ENCODE peak calls at places on chromosomes 6 and 20, in six cellular contexts. One of them, this sample, is unnamed.

GRCh38 chr20:46074006-46074405 is 15.8 kb downstream of the NCOA5 start:
- DNase-seq in brain microvascular endothelial cell: no peak
- DNase-seq in pancreas: no peak
- DNase-seq in neural progenitor cell: peak; percentile 65
- DNase-seq in heart right ventricle: no peak
- DNase-seq in cardiac muscle cell: no peak
- DNase-seq in this sample: no peak

GRCh38 chr6:159099311-159099710 is 54.5 kb upstream of the TAGAP start:
- DNase-seq in brain microvascular endothelial cell: no peak
- DNase-seq in pancreas: no peak
- DNase-seq in neural progenitor cell: no peak
- DNase-seq in heart right ventricle: no peak
- DNase-seq in cardiac muscle cell: no peak
- DNase-seq in this sample: no peak

GRCh38 chr6:124389127-124389526 is 573.1 kb upstream of the RNF217 start:
- DNase-seq in brain microvascular endothelial cell: no peak
- DNase-seq in pancreas: no peak
- DNase-seq in neural progenitor cell: no peak
- DNase-seq in heart right ventricle: no peak
- DNase-seq in cardiac muscle cell: no peak
- DNase-seq in this sample: no peak

GRCh38 chr6:17601389-17601703 is 1.2 kb downstream of the FAM8A1 start:
- DNase-seq in brain microvascular endothelial cell: no peak
- DNase-seq in pancreas: no peak
- DNase-seq in neural progenitor cell: no peak
- DNase-seq in heart right ventricle: no peak
- DNase-seq in cardiac muscle cell: no peak
- DNase-seq in this sample: no peak

GRCh38 chr20:62782149-62782892 is 14.0 kb upstream of the MRGBP start:
- DNase-seq in brain microvascular endothelial cell: no peak
- DNase-seq in pancreas: no peak
- DNase-seq in neural progenitor cell: peak; percentile 48
- DNase-seq in heart right ventricle: no peak
- DNase-seq in cardiac muscle cell: no peak
- DNase-seq in this sample: no peak

GRCh38 chr6:786946-787763 is 94.2 kb upstream of the EXOC2 start:
- DNase-seq in brain microvascular endothelial cell: no peak
- DNase-seq in pancreas: no peak
- DNase-seq in neural progenitor cell: peak; percentile 20
- DNase-seq in heart right ventricle: no peak
- DNase-seq in cardiac muscle cell: peak; percentile 14
- DNase-seq in this sample: no peak

GRCh38 chr6:166989427-166990034 is 9.7 kb upstream of the CEP43 start:
- DNase-seq in brain microvascular endothelial cell: no peak
- DNase-seq in pancreas: no peak
- DNase-seq in neural progenitor cell: peak; percentile 9
- DNase-seq in heart right ventricle: no peak
- DNase-seq in cardiac muscle cell: peak; percentile 62
- DNase-seq in this sample: no peak

GRCh38 chr6:1311400-1312192 is at the start of gene FOXQ1:
- DNase-seq in brain microvascular endothelial cell: no peak
- DNase-seq in pancreas: peak; percentile 90
- DNase-seq in neural progenitor cell: peak; percentile 72
- DNase-seq in heart right ventricle: no peak
- DNase-seq in cardiac muscle cell: peak; percentile 40
- DNase-seq in this sample: no peak

GRCh38 chr20:46253391-46253790 is 54.9 kb downstream of the CDH22 start:
- DNase-seq in brain microvascular endothelial cell: no peak
- DNase-seq in pancreas: no peak
- DNase-seq in neural progenitor cell: peak; percentile 64
- DNase-seq in heart right ventricle: no peak
- DNase-seq in cardiac muscle cell: no peak
- DNase-seq in this sample: no peak

GRCh38 chr20:57274299-57274698 is 7.9 kb upstream of the BMP7 start:
- DNase-seq in brain microvascular endothelial cell: no peak
- DNase-seq in pancreas: no peak
- DNase-seq in neural progenitor cell: no peak
- DNase-seq in heart right ventricle: no peak
- DNase-seq in cardiac muscle cell: no peak
- DNase-seq in this sample: no peak

GRCh38 chr6:119533603-119534279 is 184.2 kb upstream of the MAN1A1 start:
- DNase-seq in brain microvascular endothelial cell: no peak
- DNase-seq in pancreas: no peak
- DNase-seq in neural progenitor cell: no peak
- DNase-seq in heart right ventricle: no peak
- DNase-seq in cardiac muscle cell: peak; percentile 32
- DNase-seq in this sample: no peak

GRCh38 chr6:74991573-74992332 is 214.1 kb downstream of the COL12A1 start:
- DNase-seq in brain microvascular endothelial cell: peak; percentile 24
- DNase-seq in pancreas: no peak
- DNase-seq in neural progenitor cell: peak; percentile 6
- DNase-seq in heart right ventricle: no peak
- DNase-seq in cardiac muscle cell: peak; percentile 62
- DNase-seq in this sample: no peak

GRCh38 chr6:144334150-144334708 is 49.1 kb downstream of the UTRN start:
- DNase-seq in brain microvascular endothelial cell: no peak
- DNase-seq in pancreas: no peak
- DNase-seq in neural progenitor cell: no peak
- DNase-seq in heart right ventricle: no peak
- DNase-seq in cardiac muscle cell: no peak
- DNase-seq in this sample: no peak

GRCh38 chr6:12637960-12638641 is 78.5 kb upstream of the PHACTR1 start:
- DNase-seq in brain microvascular endothelial cell: peak; percentile 74
- DNase-seq in pancreas: peak; percentile 34
- DNase-seq in neural progenitor cell: peak; percentile 76
- DNase-seq in heart right ventricle: peak; percentile 31
- DNase-seq in cardiac muscle cell: peak; percentile 85
- DNase-seq in this sample: peak; percentile 33

GRCh38 chr6:70345619-70346018 is 42.7 kb upstream of the COL9A1 start:
- DNase-seq in brain microvascular endothelial cell: no peak
- DNase-seq in pancreas: no peak
- DNase-seq in neural progenitor cell: no peak
- DNase-seq in heart right ventricle: no peak
- DNase-seq in cardiac muscle cell: no peak
- DNase-seq in this sample: no peak

GRCh38 chr20:10897341-10897740 is 223.5 kb upstream of the JAG1 start:
- DNase-seq in brain microvascular endothelial cell: no peak
- DNase-seq in pancreas: no peak
- DNase-seq in neural progenitor cell: no peak
- DNase-seq in heart right ventricle: no peak
- DNase-seq in cardiac muscle cell: no peak
- DNase-seq in this sample: no peak

GRCh38 chr6:138526822-138527235 is 27.5 kb upstream of the NHSL1 start:
- DNase-seq in brain microvascular endothelial cell: no peak
- DNase-seq in pancreas: no peak
- DNase-seq in neural progenitor cell: peak; percentile 69
- DNase-seq in heart right ventricle: no peak
- DNase-seq in cardiac muscle cell: peak; percentile 39
- DNase-seq in this sample: no peak

GRCh38 chr6:43467752-43468151 is 9.6 kb upstream of the TJAP1 start:
- DNase-seq in brain microvascular endothelial cell: no peak
- DNase-seq in pancreas: no peak
- DNase-seq in neural progenitor cell: no peak
- DNase-seq in heart right ventricle: no peak
- DNase-seq in cardiac muscle cell: no peak
- DNase-seq in this sample: no peak

GRCh38 chr6:88586371-88587157 is 376.9 kb downstream of the RNGTT start:
- DNase-seq in brain microvascular endothelial cell: no peak
- DNase-seq in pancreas: no peak
- DNase-seq in neural progenitor cell: peak; percentile 13
- DNase-seq in heart right ventricle: no peak
- DNase-seq in cardiac muscle cell: no peak
- DNase-seq in this sample: no peak

GRCh38 chr6:132765560-132765959 is 7.9 kb upstream of the VNN2 start:
- DNase-seq in brain microvascular endothelial cell: no peak
- DNase-seq in pancreas: no peak
- DNase-seq in neural progenitor cell: no peak
- DNase-seq in heart right ventricle: no peak
- DNase-seq in cardiac muscle cell: no peak
- DNase-seq in this sample: no peak

GRCh38 chr20:24462461-24463010 is 6.9 kb upstream of the SYNDIG1 start:
- DNase-seq in brain microvascular endothelial cell: no peak
- DNase-seq in pancreas: no peak
- DNase-seq in neural progenitor cell: peak; percentile 67
- DNase-seq in heart right ventricle: no peak
- DNase-seq in cardiac muscle cell: no peak
- DNase-seq in this sample: no peak

GRCh38 chr20:24469116-24470030 is at the start of gene SYNDIG1:
- DNase-seq in brain microvascular endothelial cell: no peak
- DNase-seq in pancreas: no peak
- DNase-seq in neural progenitor cell: peak; percentile 84
- DNase-seq in heart right ventricle: peak; percentile 54
- DNase-seq in cardiac muscle cell: peak; percentile 6
- DNase-seq in this sample: no peak

GRCh38 chr20:24465168-24465567 is 4.3 kb upstream of the SYNDIG1 start:
- DNase-seq in brain microvascular endothelial cell: no peak
- DNase-seq in pancreas: no peak
- DNase-seq in neural progenitor cell: no peak
- DNase-seq in heart right ventricle: peak; percentile 27
- DNase-seq in cardiac muscle cell: no peak
- DNase-seq in this sample: no peak

GRCh38 chr20:24468401-24469115 is 871 bp upstream of the SYNDIG1 start:
- DNase-seq in brain microvascular endothelial cell: no peak
- DNase-seq in pancreas: no peak
- DNase-seq in neural progenitor cell: no peak
- DNase-seq in heart right ventricle: no peak
- DNase-seq in cardiac muscle cell: no peak
- DNase-seq in this sample: no peak

GRCh38 chr20:24465730-24466129 is 3.7 kb upstream of the SYNDIG1 start:
- DNase-seq in brain microvascular endothelial cell: no peak
- DNase-seq in pancreas: no peak
- DNase-seq in neural progenitor cell: no peak
- DNase-seq in heart right ventricle: peak; percentile 30
- DNase-seq in cardiac muscle cell: peak; percentile 60
- DNase-seq in this sample: no peak
- H3K27ac ChIP-seq in brain microvascular endothelial cell: no peak overlapping the region
- H3K27ac ChIP-seq in pancreas: no peak overlapping the region
- H3K27ac ChIP-seq in neural progenitor cell: no peak overlapping the region
- H3K27ac ChIP-seq in heart right ventricle: peak overlapping the region; percentile 75
- H3K27ac ChIP-seq in cardiac muscle cell: no peak overlapping the region
- H3K27ac ChIP-seq in this sample: no peak overlapping the region

DNA sequence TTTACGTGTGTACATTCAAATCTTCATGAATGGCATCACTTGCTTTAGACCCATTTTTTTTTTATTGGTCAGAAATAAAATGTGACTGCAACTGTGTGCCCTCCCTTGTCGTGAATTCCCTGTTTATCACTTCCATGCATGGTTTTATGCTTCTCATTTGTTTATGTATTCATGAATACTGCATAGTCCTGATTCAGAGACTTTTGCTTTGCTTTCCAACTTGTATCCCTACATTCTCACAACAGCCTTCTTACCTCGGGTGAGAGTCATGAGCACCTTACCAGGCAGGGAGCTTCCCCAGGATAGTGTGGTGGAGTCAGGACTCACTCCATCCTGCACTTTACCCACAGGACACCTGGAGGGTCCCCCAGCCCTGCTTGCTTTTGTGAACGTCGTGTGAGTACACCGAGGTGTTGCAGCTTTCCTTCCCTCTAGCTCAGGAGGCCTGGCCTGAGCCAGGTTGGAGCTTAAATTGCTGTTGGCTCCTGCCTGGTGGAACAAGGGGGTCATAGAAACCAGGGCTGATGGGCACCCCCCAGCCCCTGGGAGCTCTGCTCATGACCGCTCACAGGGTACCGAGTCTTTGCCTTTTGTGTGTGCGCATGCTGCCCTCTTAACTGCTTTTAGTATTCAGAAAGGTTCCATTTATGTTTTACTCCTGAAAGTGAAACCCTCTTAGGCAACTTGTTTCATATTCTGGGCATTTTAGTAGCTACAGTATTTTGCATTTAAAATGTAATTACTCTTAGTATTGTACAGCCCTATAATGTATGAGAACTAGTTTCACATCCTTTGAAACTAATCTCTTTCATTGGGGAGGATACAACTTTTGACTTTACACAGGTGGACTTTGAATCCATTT is 66.0 kb downstream of the CDS2 start:
- DNase-seq in brain microvascular endothelial cell: no peak
- DNase-seq in pancreas: no peak
- DNase-seq in neural progenitor cell: no peak
- DNase-seq in heart right ventricle: no peak
- DNase-seq in cardiac muscle cell: no peak
- DNase-seq in this sample: no peak
- TF ChIP-seq CTCF in brain microvascular endothelial cell: no peak
- TF ChIP-seq CTCF in pancreas: no peak
- TF ChIP-seq CTCF in neural progenitor cell: no peak
- TF ChIP-seq CTCF in heart right ventricle: no peak
- TF ChIP-seq CTCF in cardiac muscle cell: no peak
- TF ChIP-seq CTCF in this sample: no peak

DNA sequence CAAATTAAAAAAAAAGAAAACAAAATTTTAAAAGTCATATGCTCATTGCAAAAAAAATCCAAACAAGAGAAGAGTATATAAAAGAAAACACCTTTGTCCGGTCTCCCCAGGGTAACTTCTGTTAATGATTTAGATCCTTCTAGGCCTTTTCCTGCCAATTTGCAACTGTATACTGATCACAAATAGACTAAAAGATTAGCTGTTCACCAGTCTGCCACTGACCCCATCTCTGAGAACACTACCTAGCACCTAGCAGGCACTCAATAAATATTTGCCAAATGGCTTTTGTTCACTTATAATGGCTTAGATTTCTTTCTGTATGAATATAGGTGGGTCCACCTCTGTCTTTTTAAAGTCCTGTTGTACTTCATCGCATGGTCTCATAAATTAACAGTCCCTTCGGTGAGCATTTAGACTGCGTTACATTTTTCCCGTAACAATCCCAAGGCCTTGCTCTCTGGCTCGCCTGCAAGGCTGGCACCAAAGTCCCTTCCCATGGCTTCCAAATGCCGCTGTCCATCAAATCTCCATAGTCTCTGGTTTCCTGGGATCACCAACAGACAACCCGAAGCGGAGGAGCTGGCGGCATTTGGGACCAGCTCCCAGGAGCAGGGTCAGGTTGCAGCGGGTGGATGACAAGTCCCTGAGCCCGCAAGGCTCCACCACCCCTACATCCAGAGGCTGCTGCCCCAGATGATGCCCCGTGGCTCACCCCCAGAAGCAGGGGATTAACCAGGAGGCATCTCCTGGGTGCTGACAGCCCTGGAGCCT is 11.8 kb downstream of the JPH2 start:
- DNase-seq in brain microvascular endothelial cell: no peak
- DNase-seq in pancreas: no peak
- DNase-seq in neural progenitor cell: no peak
- DNase-seq in heart right ventricle: peak; percentile 39
- DNase-seq in cardiac muscle cell: no peak
- DNase-seq in this sample: no peak
- H3K27ac ChIP-seq in brain microvascular endothelial cell: no peak overlapping the region
- H3K27ac ChIP-seq in pancreas: no peak overlapping the region
- H3K27ac ChIP-seq in neural progenitor cell: no peak overlapping the region
- H3K27ac ChIP-seq in heart right ventricle: peak overlapping the region; percentile 50
- H3K27ac ChIP-seq in cardiac muscle cell: peak overlapping the region; percentile 58
- H3K27ac ChIP-seq in this sample: no peak overlapping the region

DNA sequence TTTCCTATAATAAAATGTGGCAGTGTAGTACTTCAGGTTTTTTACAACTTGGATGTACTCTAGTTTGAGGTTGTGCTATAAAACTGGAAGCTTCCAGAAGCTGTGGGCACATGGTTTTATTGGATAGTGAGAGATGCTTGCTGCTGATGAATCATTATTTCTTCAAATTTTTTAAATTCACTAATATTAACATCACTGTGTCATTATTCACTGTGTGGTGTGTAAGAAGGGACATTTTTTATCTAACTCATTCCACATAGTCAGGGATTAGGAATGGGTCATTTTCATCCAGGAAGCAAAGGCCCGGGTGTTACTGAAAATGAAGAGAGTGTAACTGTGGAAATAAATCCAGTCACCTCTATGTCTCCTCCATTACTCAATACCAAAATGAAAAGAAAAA is 421.0 kb downstream of the TENT5A start:
- DNase-seq in brain microvascular endothelial cell: peak; percentile 8
- DNase-seq in pancreas: no peak
- DNase-seq in neural progenitor cell: no peak
- DNase-seq in heart right ventricle: no peak
- DNase-seq in cardiac muscle cell: peak; percentile 2
- DNase-seq in this sample: no peak
- TF ChIP-seq CTCF in brain microvascular endothelial cell: no peak
- TF ChIP-seq CTCF in pancreas: no peak
- TF ChIP-seq CTCF in neural progenitor cell: no peak
- TF ChIP-seq CTCF in heart right ventricle: no peak
- TF ChIP-seq CTCF in cardiac muscle cell: no peak
- TF ChIP-seq CTCF in this sample: no peak

This sample was measured in tibial nerve.